ENCODE peak calls at places on chromosomes 12 and 14, in ten cellular contexts. L, T, I, A, U, P, S, W, Z and O are unnamed samples.

GRCh38 chr14:94193776-94194175 is 19.7 kb downstream of the PPP4R4 start:
- DNase-seq in S (no peak), U (no peak), W (no peak), P (no peak), Z (no peak), T (no peak), L (no peak), I (no peak), A (no peak), O (no peak)

GRCh38 chr14:64612021-64612380 is 62.2 kb downstream of the PPP1R36 start:
- DNase-seq in W (no peak), U (peak), P (no peak), T (no peak), A (no peak), I (no peak), S (no peak), L (no peak), Z (no peak), O (no peak)

GRCh38 chr12:125387206-125387605 is 322.0 kb downstream of the AACS start:
- DNase-seq in S (no peak), P (peak), W (no peak), L (peak), Z (no peak), A (no peak), U (no peak), I (no peak), T (no peak), O (no peak)

GRCh38 chr12:80632835-80633234 is 74.6 kb upstream of the MYF6 start:
- DNase-seq in P (no peak), I (no peak), A (no peak), U (no peak), Z (no peak), T (peak), S (no peak), L (peak), W (peak), O (no peak)

GRCh38 chr12:102504280-102504679 is 23.9 kb upstream of the IGF1 start:
- DNase-seq in T (no peak), Z (no peak), W (peak), L (no peak), A (no peak), S (no peak), P (no peak), I (no peak), U (no peak), O (no peak)

GRCh38 chr12:4114986-4115385 is 158.6 kb upstream of the CCND2 start:
- DNase-seq in L (no peak), A (peak), P (no peak), S (no peak), T (no peak), I (peak), W (no peak), U (no peak), Z (peak), O (no peak)

GRCh38 chr14:75439989-75440388 is 12.2 kb downstream of the JDP2 start:
- DNase-seq in I (no peak), Z (no peak), A (no peak), W (no peak), U (no peak), P (no peak), T (no peak), S (no peak), L (no peak), O (no peak)

GRCh38 chr14:97713023-97713422 is 915.8 kb downstream of the VRK1 start:
- DNase-seq in T (no peak), U (no peak), W (no peak), Z (no peak), I (no peak), S (no peak), L (peak), A (no peak), P (no peak), O (no peak)

GRCh38 chr14:35747379-35747778 is 61.7 kb downstream of the RALGAPA1 start:
- DNase-seq in A (no peak), S (no peak), Z (no peak), T (peak), P (no peak), U (no peak), L (no peak), W (no peak), I (no peak), O (no peak)

GRCh38 chr12:94290353-94290752 is 142.0 kb downstream of the PLXNC1 start:
- DNase-seq in U (peak), A (no peak), S (no peak), P (no peak), Z (no peak), I (no peak), W (no peak), L (no peak), T (no peak), O (no peak)

GRCh38 chr14:74988131-74988530 is 14.6 kb upstream of the EIF2B2 start:
- DNase-seq in W (no peak), T (no peak), Z (no peak), U (peak), L (no peak), S (no peak), I (no peak), P (no peak), A (no peak), O (no peak)

GRCh38 chr12:124175731-124176130 is 119.2 kb upstream of the RFLNA start:
- DNase-seq in Z (no peak), W (no peak), L (no peak), S (no peak), I (no peak), A (no peak), P (no peak), T (no peak), U (no peak), O (no peak)

GRCh38 chr14:73997944-73998451 is 21.1 kb downstream of the ENTPD5 start:
- DNase-seq in S (no peak), W (no peak), Z (no peak), U (no peak), L (no peak), T (no peak), I (no peak), A (no peak), P (no peak), O (no peak)

GRCh38 chr14:55191101-55191880 is at the start of gene DLGAP5:
- DNase-seq in Z (peak), P (peak), T (peak), L (peak), W (peak), A (peak), I (peak), U (peak), S (peak), O (peak)

GRCh38 chr12:106239951-106240335 is 7.9 kb downstream of the CKAP4 start:
- DNase-seq in S (no peak), P (no peak), T (no peak), Z (no peak), A (no peak), L (no peak), U (no peak), W (no peak), I (no peak), O (no peak)

GRCh38 chr12:94418517-94418916 is 41.1 kb downstream of the CEP83 start:
- DNase-seq in L (no peak), I (no peak), S (no peak), T (no peak), W (no peak), U (no peak), Z (no peak), A (no peak), P (no peak), O (no peak)

GRCh38 chr12:96240251-96240650 is 46.1 kb downstream of the ELK3 start:
- DNase-seq in W (no peak), S (no peak), P (no peak), Z (no peak), I (no peak), L (no peak), T (no peak), U (no peak), A (no peak), O (no peak)

GRCh38 chr12:57518920-57519757 is 1.2 kb downstream of the DDIT3 start:
- DNase-seq in W (peak), U (no peak), I (no peak), P (no peak), A (no peak), L (peak), Z (no peak), S (no peak), T (no peak), O (no peak)

GRCh38 chr12:5003025-5003666 is 40.5 kb upstream of the KCNA5 start:
- DNase-seq in P (peak), T (peak), Z (peak), L (peak), U (peak), A (no peak), W (peak), I (no peak), S (peak), O (peak)

GRCh38 chr12:106245767-106246166 is 2.1 kb downstream of the CKAP4 start:
- DNase-seq in L (peak), S (no peak), A (no peak), W (peak), I (no peak), T (no peak), Z (no peak), P (peak), U (peak), O (no peak)

GRCh38 chr14:55715889-55716288 is 135.9 kb downstream of the KTN1 start:
- DNase-seq in S (peak), A (no peak), P (peak), W (no peak), T (no peak), Z (no peak), I (no peak), L (peak), U (peak), O (no peak)

GRCh38 chr12:39125580-39125979 is 220.2 kb upstream of the CPNE8 start:
- DNase-seq in L (no peak), W (no peak), U (no peak), A (no peak), P (no peak), I (no peak), Z (no peak), T (no peak), S (no peak), O (no peak)

GRCh38 chr12:75177997-75178396 is 31.6 kb downstream of the KCNC2 start:
- DNase-seq in I (no peak), P (no peak), W (no peak), L (peak), T (no peak), Z (no peak), S (peak), U (peak), A (no peak), O (no peak)

GRCh38 chr14:100747736-100748135 is 21.0 kb downstream of the DLK1 start:
- DNase-seq in A (no peak), T (no peak), P (no peak), L (no peak), I (no peak), S (no peak), W (no peak), Z (no peak), U (no peak), O (no peak)

GRCh38 chr12:32605326-32606095 is 73.6 kb upstream of the DNM1L start:
- DNase-seq in L (peak), P (no peak), U (no peak), S (no peak), A (no peak), Z (no peak), W (no peak), I (no peak), T (peak), O (no peak)

GRCh38 chr12:98997-99396 is 32.4 kb downstream of the IQSEC3 start:
- DNase-seq in P (no peak), L (peak), W (no peak), Z (no peak), T (no peak), I (no peak), U (no peak), A (no peak), S (no peak), O (no peak)

GRCh38 chr12:64273527-64274403 is 51.7 kb upstream of the KICS2 start:
- DNase-seq in U (peak), L (peak), S (no peak), A (no peak), W (no peak), I (peak), P (no peak), Z (no peak), T (no peak), O (no peak)

GRCh38 chr12:116916714-116917114 is 6.0 kb downstream of the FBXW8 start:
- DNase-seq in L (peak), S (no peak), I (no peak), W (peak), U (peak), Z (peak), T (no peak), P (peak), A (no peak), O (no peak)

GRCh38 chr14:104138891-104139459 is 588 bp downstream of the KIF26A start:
- DNase-seq in T (no peak), S (no peak), A (no peak), U (no peak), P (no peak), Z (no peak), L (no peak), I (no peak), W (no peak), O (no peak)

GRCh38 chr12:11762723-11763326 is 113.4 kb downstream of the ETV6 start:
- DNase-seq in T (no peak), S (no peak), L (no peak), A (no peak), Z (no peak), U (no peak), I (no peak), W (no peak), P (no peak), O (peak)

GRCh38 chr14:104107101-104107581 is 21.6 kb downstream of the ASPG start:
- DNase-seq in Z (no peak), I (no peak), A (no peak), U (no peak), S (no peak), T (no peak), L (no peak), W (no peak), P (no peak), O (no peak)

GRCh38 chr14:55427439-55427838 is 13.0 kb downstream of the TBPL2 start:
- DNase-seq in P (no peak), L (peak), Z (no peak), T (no peak), A (no peak), U (no peak), W (no peak), S (no peak), I (no peak), O (no peak)